ENCODE peak calls at places on chromosomes 13 and 19, in ten cellular contexts. One of them, this sample, is unnamed.
A peak's percentile ranks its signal among the peaks of the same experiment; 100 is the strongest.

GRCh38 chr13:32889986-32890565 is 126.1 kb upstream of the KL start:
- DNase-seq in esophagus squamous epithelium: no peak
- DNase-seq in cardiac muscle cell: no peak
- DNase-seq in tibial artery: no peak
- DNase-seq in suprapubic skin: no peak
- DNase-seq in IMR-90: no peak
- DNase-seq in body of pancreas: no peak
- DNase-seq in AG04450: no peak
- DNase-seq in pancreas: no peak
- DNase-seq in PC-3: peak; percentile 38
- DNase-seq in this sample: no peak

GRCh38 chr19:39327990-39328705 is 7.5 kb upstream of the LRFN1 start:
- DNase-seq in esophagus squamous epithelium: no peak
- DNase-seq in cardiac muscle cell: peak; percentile 89
- DNase-seq in tibial artery: peak; percentile 83
- DNase-seq in suprapubic skin: peak; percentile 94
- DNase-seq in IMR-90: peak; percentile 53
- DNase-seq in body of pancreas: peak; percentile 89
- DNase-seq in AG04450: peak; percentile 30
- DNase-seq in pancreas: peak; percentile 94
- DNase-seq in PC-3: peak; percentile 79
- DNase-seq in this sample: peak; percentile 84

GRCh38 chr19:2653717-2654584 is 48.5 kb downstream of the GNG7 start:
- DNase-seq in esophagus squamous epithelium: no peak
- DNase-seq in cardiac muscle cell: no peak
- DNase-seq in tibial artery: no peak
- DNase-seq in suprapubic skin: no peak
- DNase-seq in IMR-90: no peak
- DNase-seq in body of pancreas: peak; percentile 65
- DNase-seq in AG04450: no peak
- DNase-seq in pancreas: peak; percentile 77
- DNase-seq in PC-3: no peak
- DNase-seq in this sample: no peak

GRCh38 chr13:98972627-98973026 is 5.2 kb downstream of the DOCK9 start:
- DNase-seq in esophagus squamous epithelium: no peak
- DNase-seq in cardiac muscle cell: peak; percentile 66
- DNase-seq in tibial artery: no peak
- DNase-seq in suprapubic skin: no peak
- DNase-seq in IMR-90: peak; percentile 49
- DNase-seq in body of pancreas: no peak
- DNase-seq in AG04450: no peak
- DNase-seq in pancreas: no peak
- DNase-seq in PC-3: peak; percentile 78
- DNase-seq in this sample: no peak

GRCh38 chr13:42422681-42423080 is 150.7 kb downstream of the AKAP11 start:
- DNase-seq in esophagus squamous epithelium: no peak
- DNase-seq in cardiac muscle cell: no peak
- DNase-seq in tibial artery: no peak
- DNase-seq in suprapubic skin: no peak
- DNase-seq in IMR-90: no peak
- DNase-seq in body of pancreas: no peak
- DNase-seq in AG04450: no peak
- DNase-seq in pancreas: no peak
- DNase-seq in PC-3: no peak
- DNase-seq in this sample: no peak

GRCh38 chr19:50191270-50191669 is 12.2 kb upstream of the MYH14 start:
- DNase-seq in esophagus squamous epithelium: no peak
- DNase-seq in cardiac muscle cell: no peak
- DNase-seq in tibial artery: no peak
- DNase-seq in suprapubic skin: no peak
- DNase-seq in IMR-90: no peak
- DNase-seq in body of pancreas: no peak
- DNase-seq in AG04450: no peak
- DNase-seq in pancreas: no peak
- DNase-seq in PC-3: no peak
- DNase-seq in this sample: no peak

GRCh38 chr19:49889687-49890348 is 6.9 kb downstream of the IL4I1 start:
- DNase-seq in esophagus squamous epithelium: no peak
- DNase-seq in cardiac muscle cell: peak; percentile 77
- DNase-seq in tibial artery: peak; percentile 69
- DNase-seq in suprapubic skin: no peak
- DNase-seq in IMR-90: peak; percentile 61
- DNase-seq in body of pancreas: peak; percentile 63
- DNase-seq in AG04450: no peak
- DNase-seq in pancreas: peak; percentile 68
- DNase-seq in PC-3: no peak
- DNase-seq in this sample: no peak

GRCh38 chr13:36146513-36147276 is 15.5 kb upstream of the DCLK1 start:
- DNase-seq in esophagus squamous epithelium: no peak
- DNase-seq in cardiac muscle cell: no peak
- DNase-seq in tibial artery: no peak
- DNase-seq in suprapubic skin: no peak
- DNase-seq in IMR-90: no peak
- DNase-seq in body of pancreas: no peak
- DNase-seq in AG04450: no peak
- DNase-seq in pancreas: no peak
- DNase-seq in PC-3: no peak
- DNase-seq in this sample: no peak

GRCh38 chr13:80783926-80784325 is 443.0 kb upstream of the SPRY2 start:
- DNase-seq in esophagus squamous epithelium: no peak
- DNase-seq in cardiac muscle cell: no peak
- DNase-seq in tibial artery: no peak
- DNase-seq in suprapubic skin: no peak
- DNase-seq in IMR-90: no peak
- DNase-seq in body of pancreas: no peak
- DNase-seq in AG04450: no peak
- DNase-seq in pancreas: no peak
- DNase-seq in PC-3: no peak
- DNase-seq in this sample: peak; percentile 6

GRCh38 chr13:25292301-25292700 is 5.0 kb upstream of the MTMR6 start:
- DNase-seq in esophagus squamous epithelium: no peak
- DNase-seq in cardiac muscle cell: no peak
- DNase-seq in tibial artery: no peak
- DNase-seq in suprapubic skin: no peak
- DNase-seq in IMR-90: peak; percentile 47
- DNase-seq in body of pancreas: no peak
- DNase-seq in AG04450: no peak
- DNase-seq in pancreas: no peak
- DNase-seq in PC-3: peak; percentile 6
- DNase-seq in this sample: peak; percentile 82

GRCh38 chr13:36750461-36750860 is 68.6 kb upstream of the RFXAP start:
- DNase-seq in esophagus squamous epithelium: no peak
- DNase-seq in cardiac muscle cell: no peak
- DNase-seq in tibial artery: no peak
- DNase-seq in suprapubic skin: no peak
- DNase-seq in IMR-90: no peak
- DNase-seq in body of pancreas: no peak
- DNase-seq in AG04450: no peak
- DNase-seq in pancreas: no peak
- DNase-seq in PC-3: no peak
- DNase-seq in this sample: no peak

GRCh38 chr13:95367309-95367843 is 66.1 kb upstream of the ABCC4 start:
- DNase-seq in esophagus squamous epithelium: no peak
- DNase-seq in cardiac muscle cell: no peak
- DNase-seq in tibial artery: no peak
- DNase-seq in suprapubic skin: no peak
- DNase-seq in IMR-90: no peak
- DNase-seq in body of pancreas: no peak
- DNase-seq in AG04450: no peak
- DNase-seq in pancreas: no peak
- DNase-seq in PC-3: no peak
- DNase-seq in this sample: no peak

GRCh38 chr13:27211771-27212364 is 39.5 kb upstream of the RPL21 start:
- DNase-seq in esophagus squamous epithelium: no peak
- DNase-seq in cardiac muscle cell: no peak
- DNase-seq in tibial artery: no peak
- DNase-seq in suprapubic skin: no peak
- DNase-seq in IMR-90: peak; percentile 86
- DNase-seq in body of pancreas: no peak
- DNase-seq in AG04450: peak; percentile 24
- DNase-seq in pancreas: peak; percentile 48
- DNase-seq in PC-3: peak; percentile 76
- DNase-seq in this sample: no peak

GRCh38 chr19:17965370-17966114 is 1.4 kb upstream of the KCNN1 start:
- DNase-seq in esophagus squamous epithelium: no peak
- DNase-seq in cardiac muscle cell: no peak
- DNase-seq in tibial artery: no peak
- DNase-seq in suprapubic skin: no peak
- DNase-seq in IMR-90: no peak
- DNase-seq in body of pancreas: no peak
- DNase-seq in AG04450: no peak
- DNase-seq in pancreas: no peak
- DNase-seq in PC-3: no peak
- DNase-seq in this sample: no peak

GRCh38 chr13:44938854-44939253 is 50.4 kb downstream of the NUFIP1 start:
- DNase-seq in esophagus squamous epithelium: no peak
- DNase-seq in cardiac muscle cell: no peak
- DNase-seq in tibial artery: no peak
- DNase-seq in suprapubic skin: no peak
- DNase-seq in IMR-90: no peak
- DNase-seq in body of pancreas: no peak
- DNase-seq in AG04450: no peak
- DNase-seq in pancreas: no peak
- DNase-seq in PC-3: no peak
- DNase-seq in this sample: no peak

GRCh38 chr19:18099623-18099995 is 2.0 kb downstream of the MAST3 start:
- DNase-seq in esophagus squamous epithelium: no peak
- DNase-seq in cardiac muscle cell: no peak
- DNase-seq in tibial artery: no peak
- DNase-seq in suprapubic skin: no peak
- DNase-seq in IMR-90: no peak
- DNase-seq in body of pancreas: no peak
- DNase-seq in AG04450: no peak
- DNase-seq in pancreas: peak; percentile 29
- DNase-seq in PC-3: no peak
- DNase-seq in this sample: no peak

GRCh38 chr13:27953671-27954405 is 15.3 kb downstream of the CDX2 start:
- DNase-seq in esophagus squamous epithelium: no peak
- DNase-seq in cardiac muscle cell: peak; percentile 91
- DNase-seq in tibial artery: peak; percentile 49
- DNase-seq in suprapubic skin: no peak
- DNase-seq in IMR-90: peak; percentile 55
- DNase-seq in body of pancreas: peak; percentile 89
- DNase-seq in AG04450: peak; percentile 10
- DNase-seq in pancreas: peak; percentile 94
- DNase-seq in PC-3: peak; percentile 79
- DNase-seq in this sample: peak; percentile 87

GRCh38 chr13:50796463-50796862 is 47.0 kb downstream of the DLEU7 start:
- DNase-seq in esophagus squamous epithelium: no peak
- DNase-seq in cardiac muscle cell: no peak
- DNase-seq in tibial artery: no peak
- DNase-seq in suprapubic skin: no peak
- DNase-seq in IMR-90: no peak
- DNase-seq in body of pancreas: no peak
- DNase-seq in AG04450: no peak
- DNase-seq in pancreas: no peak
- DNase-seq in PC-3: no peak
- DNase-seq in this sample: no peak

DNA sequence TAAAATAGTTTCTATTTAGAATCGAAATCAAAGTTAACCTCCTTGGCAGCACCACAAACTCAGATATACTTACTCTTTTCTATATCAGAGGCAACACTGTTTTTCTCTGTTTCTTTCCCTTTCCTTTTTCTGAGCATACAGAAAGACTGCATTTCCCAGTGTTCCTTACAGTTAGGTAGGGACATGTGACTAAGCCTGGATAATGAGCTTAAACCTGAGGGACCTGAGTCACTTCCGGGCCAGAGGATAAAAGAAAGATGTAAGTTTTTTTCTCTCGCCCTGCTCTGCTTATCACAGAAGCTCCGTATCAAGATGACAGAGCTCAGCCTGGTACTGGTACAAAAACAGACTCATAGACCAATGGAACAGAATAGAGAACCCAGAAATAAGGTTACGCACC is 531.9 kb downstream of the KLF12 start:
- DNase-seq in esophagus squamous epithelium: no peak
- DNase-seq in cardiac muscle cell: no peak
- DNase-seq in tibial artery: no peak
- DNase-seq in suprapubic skin: no peak
- DNase-seq in IMR-90: peak; percentile 28
- DNase-seq in body of pancreas: no peak
- DNase-seq in AG04450: no peak
- DNase-seq in pancreas: no peak
- DNase-seq in PC-3: peak; percentile 58
- DNase-seq in this sample: peak; percentile 12
- H3K27ac ChIP-seq in esophagus squamous epithelium: peak overlapping the region; percentile 40
- H3K27ac ChIP-seq in cardiac muscle cell: no peak overlapping the region
- H3K27ac ChIP-seq in tibial artery: no peak overlapping the region
- H3K27ac ChIP-seq in suprapubic skin: no peak overlapping the region
- H3K27ac ChIP-seq in IMR-90: no peak overlapping the region
- H3K27ac ChIP-seq in body of pancreas: no peak overlapping the region
- H3K27ac ChIP-seq in AG04450: no peak overlapping the region
- H3K27ac ChIP-seq in pancreas: no peak overlapping the region
- H3K27ac ChIP-seq in PC-3: peak overlapping the region; percentile 99
- H3K27ac ChIP-seq in this sample: no peak overlapping the region

DNA sequence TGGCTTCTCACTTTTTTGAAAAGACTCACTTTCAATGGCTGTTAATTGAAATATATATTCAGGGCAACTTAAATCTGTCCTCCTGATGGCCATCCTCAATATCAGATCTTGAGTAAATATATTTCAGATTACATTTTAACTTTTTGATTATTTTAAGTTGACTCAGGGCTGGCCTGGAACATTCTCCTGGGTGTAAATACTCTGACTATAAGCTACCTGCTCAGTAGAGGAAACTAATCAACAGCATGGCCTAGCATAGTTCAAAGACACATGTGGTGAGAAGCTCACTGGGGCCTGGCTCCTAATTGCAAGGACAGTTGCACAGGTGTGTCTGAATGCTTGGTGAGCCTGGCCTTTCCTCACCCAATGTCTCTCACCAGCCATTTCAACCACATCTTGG is 5.5 kb upstream of the ZNF726 start:
- DNase-seq in esophagus squamous epithelium: no peak
- DNase-seq in cardiac muscle cell: no peak
- DNase-seq in tibial artery: no peak
- DNase-seq in suprapubic skin: no peak
- DNase-seq in IMR-90: no peak
- DNase-seq in body of pancreas: no peak
- DNase-seq in AG04450: no peak
- DNase-seq in pancreas: no peak
- DNase-seq in PC-3: no peak
- DNase-seq in this sample: no peak
- H3K9me3 ChIP-seq in esophagus squamous epithelium: no peaks in the 10 kb centered on the region
- H3K9me3 ChIP-seq in cardiac muscle cell: no peaks in the 10 kb centered on the region
- H3K9me3 ChIP-seq in tibial artery: peaks cover 16% of the 10 kb centered on the region
- H3K9me3 ChIP-seq in suprapubic skin: peaks cover 10% of the 10 kb centered on the region
- H3K9me3 ChIP-seq in IMR-90: peaks cover 2% of the 10 kb centered on the region
- H3K9me3 ChIP-seq in body of pancreas: no peaks in the 10 kb centered on the region
- H3K9me3 ChIP-seq in AG04450: peaks cover 7% of the 10 kb centered on the region
- H3K9me3 ChIP-seq in pancreas: no peaks in the 10 kb centered on the region
- H3K9me3 ChIP-seq in PC-3: peaks cover 14% of the 10 kb centered on the region
- H3K9me3 ChIP-seq in this sample: peaks cover 5% of the 10 kb centered on the region

GRCh38 chr13:53068841-53069520 is 40.4 kb downstream of the OLFM4 start:
- DNase-seq in esophagus squamous epithelium: no peak
- DNase-seq in cardiac muscle cell: no peak
- DNase-seq in tibial artery: no peak
- DNase-seq in suprapubic skin: no peak
- DNase-seq in IMR-90: no peak
- DNase-seq in body of pancreas: no peak
- DNase-seq in AG04450: no peak
- DNase-seq in pancreas: no peak
- DNase-seq in PC-3: no peak
- DNase-seq in this sample: peak; percentile 19
- TF ChIP-seq CTCF in esophagus squamous epithelium: no peak
- TF ChIP-seq CTCF in cardiac muscle cell: no peak
- TF ChIP-seq CTCF in tibial artery: no peak
- TF ChIP-seq CTCF in suprapubic skin: no peak
- TF ChIP-seq CTCF in IMR-90: no peak
- TF ChIP-seq CTCF in body of pancreas: no peak
- TF ChIP-seq CTCF in AG04450: no peak
- TF ChIP-seq CTCF in pancreas: no peak
- TF ChIP-seq CTCF in PC-3: no peak
- TF ChIP-seq CTCF in this sample: no peak

GRCh38 chr13:53612200-53612599 is 583.6 kb downstream of the OLFM4 start:
- DNase-seq in esophagus squamous epithelium: no peak
- DNase-seq in cardiac muscle cell: no peak
- DNase-seq in tibial artery: no peak
- DNase-seq in suprapubic skin: no peak
- DNase-seq in IMR-90: no peak
- DNase-seq in body of pancreas: no peak
- DNase-seq in AG04450: no peak
- DNase-seq in pancreas: no peak
- DNase-seq in PC-3: no peak
- DNase-seq in this sample: no peak
- H3K27ac ChIP-seq in esophagus squamous epithelium: no peak overlapping the region
- H3K27ac ChIP-seq in cardiac muscle cell: no peak overlapping the region
- H3K27ac ChIP-seq in tibial artery: no peak overlapping the region
- H3K27ac ChIP-seq in suprapubic skin: no peak overlapping the region
- H3K27ac ChIP-seq in IMR-90: no peak overlapping the region
- H3K27ac ChIP-seq in body of pancreas: no peak overlapping the region
- H3K27ac ChIP-seq in AG04450: no peak overlapping the region
- H3K27ac ChIP-seq in pancreas: no peak overlapping the region
- H3K27ac ChIP-seq in PC-3: no peak overlapping the region
- H3K27ac ChIP-seq in this sample: no peak overlapping the region